ENCODE peak calls at places on chromosomes 1 and 21, in ten cellular contexts. S is body of pancreas, Y is HCT116, Q is stomach, U is GM12891, P is thyroid gland, G is GM12892, R is IMR-90, V is breast epithelium, T is suprapubic skin. O is an unnamed sample.

GRCh38 chr1:11147371-11147770 is 41.8 kb upstream of the ANGPTL7 start:
- DNase-seq in S (no peak), Y (no peak), Q (no peak), U (no peak), P (no peak), G (no peak), R (peak; percentile 34), V (no peak), T (no peak), O (no peak)

GRCh38 chr1:116737855-116738318 is 16.3 kb upstream of the CD2 start:
- DNase-seq in S (no peak), Y (no peak), Q (no peak), U (no peak), P (no peak), G (no peak), R (no peak), V (no peak), T (no peak), O (no peak)

GRCh38 chr1:10379676-10380075 is 19.2 kb upstream of the PGD start:
- DNase-seq in S (no peak), Y (no peak), Q (no peak), U (no peak), P (no peak), G (no peak), R (no peak), V (no peak), T (no peak), O (no peak)

GRCh38 chr21:45537111-45537745 is 5.0 kb downstream of the SLC19A1 start:
- DNase-seq in S (no peak), Y (no peak), Q (peak; percentile 25), U (no peak), P (peak; percentile 0), G (no peak), R (no peak), V (peak; percentile 48), T (peak; percentile 53), O (no peak)

GRCh38 chr1:115251340-115251748 is 86.7 kb downstream of the NGF start:
- DNase-seq in S (no peak), Y (no peak), Q (no peak), U (no peak), P (no peak), G (no peak), R (peak; percentile 82), V (no peak), T (no peak), O (no peak)

GRCh38 chr1:154627247-154628121 is 19.5 kb upstream of the ADAR start:
- DNase-seq in S (peak; percentile 94), Y (peak; percentile 82), Q (peak; percentile 92), U (peak; percentile 61), P (peak; percentile 90), G (peak; percentile 47), R (peak; percentile 88), V (peak; percentile 90), T (peak; percentile 94), O (peak; percentile 31)

GRCh38 chr1:42739753-42740700 is at the start of gene CLDN19:
- DNase-seq in S (no peak), Y (no peak), Q (no peak), U (no peak), P (no peak), G (no peak), R (no peak), V (no peak), T (no peak), O (no peak)

GRCh38 chr1:234118911-234119310 is 214.4 kb downstream of the SLC35F3 start:
- DNase-seq in S (no peak), Y (no peak), Q (no peak), U (no peak), P (no peak), G (no peak), R (no peak), V (no peak), T (no peak), O (no peak)

GRCh38 chr1:171814692-171815091 is 26.6 kb upstream of the DNM3 start:
- DNase-seq in S (no peak), Y (no peak), Q (no peak), U (no peak), P (peak; percentile 40), G (no peak), R (peak; percentile 39), V (no peak), T (no peak), O (no peak)

DNA sequence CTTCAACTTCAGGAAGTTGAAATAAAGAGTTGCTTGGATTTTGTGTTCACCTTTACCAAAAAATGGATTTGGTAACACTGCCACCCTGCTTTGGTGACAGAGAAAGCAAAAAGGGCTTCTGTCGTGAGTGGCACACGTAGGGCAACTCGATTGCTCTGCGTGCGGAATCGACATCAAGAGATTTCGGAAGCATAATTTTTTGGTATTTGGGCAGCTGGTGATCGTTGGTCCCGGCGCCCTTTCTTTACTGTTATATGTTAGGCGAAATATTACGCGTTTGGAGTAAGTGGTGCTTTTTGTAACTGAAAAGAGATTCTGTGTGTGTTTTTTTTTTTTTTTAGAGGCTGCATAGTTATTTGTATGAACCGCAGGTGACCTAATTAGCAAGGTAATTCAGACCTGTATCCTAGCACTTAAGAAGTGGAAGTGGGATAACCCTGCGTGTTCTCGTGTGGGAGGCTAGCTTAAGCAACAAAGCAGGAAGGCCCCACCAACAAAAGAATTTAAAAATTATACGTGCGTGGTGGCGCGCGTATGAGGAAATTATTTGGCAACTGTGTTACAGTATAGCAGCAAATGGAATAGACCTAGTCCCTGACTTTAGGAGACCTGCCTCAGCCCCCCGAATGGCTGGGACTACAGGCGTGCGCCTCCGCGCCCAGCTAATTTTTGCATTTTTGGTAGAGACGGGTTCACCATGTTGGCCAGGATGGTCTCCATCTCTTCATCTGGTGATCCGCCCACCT is at the start of gene RNU11:
- DNase-seq in S (peak; percentile 94), Y (peak; percentile 98), Q (peak; percentile 93), U (peak; percentile 51), P (peak; percentile 92), G (peak; percentile 53), R (peak; percentile 100), V (peak; percentile 93), T (peak; percentile 92), O (peak; percentile 60)
- TF ChIP-seq POLR2A in S (peak; percentile 99), Y (peak; percentile 100), Q (peak; percentile 100), U (peak; percentile 100), P (peak; percentile 99), G (peak; percentile 100), R (peak; percentile 100), V (peak; percentile 100), T (peak; percentile 100), O (peak; percentile 100)

GRCh38 chr1:225917536-225917935 is 6.5 kb downstream of the PYCR2 start:
- DNase-seq in S (no peak), Y (no peak), Q (no peak), U (no peak), P (no peak), G (no peak), R (peak; percentile 37), V (no peak), T (no peak), O (no peak)
- TF ChIP-seq POLR2A in S (no peak), Y (no peak), Q (no peak), U (no peak), P (no peak), G (no peak), R (no peak), V (no peak), T (no peak), O (no peak)

DNA sequence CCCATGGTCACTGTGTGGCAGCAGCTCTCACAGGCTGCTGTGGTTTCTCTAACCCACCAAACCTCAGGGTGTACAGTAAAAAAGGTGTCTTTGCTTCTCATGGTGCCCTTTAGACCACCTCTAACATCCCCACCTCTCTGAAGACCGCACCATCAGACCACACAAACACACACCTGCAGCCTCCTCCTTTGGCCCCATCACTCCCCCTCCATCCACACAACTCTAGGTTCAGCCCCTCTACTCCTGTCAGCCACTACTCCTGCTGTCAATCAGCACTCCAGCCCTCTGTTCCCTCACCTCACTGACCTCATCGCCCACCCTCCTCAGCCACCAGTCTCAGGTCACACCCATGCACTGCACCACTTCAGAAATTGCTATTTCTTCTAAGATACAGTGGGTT is 7.5 kb downstream of the ZNF692 start:
- DNase-seq in S (no peak), Y (no peak), Q (no peak), U (no peak), P (no peak), G (no peak), R (no peak), V (no peak), T (no peak), O (no peak)
- TF ChIP-seq POLR2A in S (no peak), Y (no peak), Q (no peak), U (no peak), P (no peak), G (no peak), R (no peak), V (no peak), T (no peak), O (no peak)

GRCh38 chr1:151512326-151512725 is 1.1 kb downstream of the CGN start:
- DNase-seq in S (no peak), Y (no peak), Q (no peak), U (no peak), P (peak; percentile 10), G (no peak), R (no peak), V (no peak), T (no peak), O (no peak)

GRCh38 chr1:151513626-151514101 is 2.5 kb downstream of the CGN start:
- DNase-seq in S (peak; percentile 90), Y (no peak), Q (peak; percentile 85), U (no peak), P (peak; percentile 49), G (no peak), R (peak; percentile 22), V (peak; percentile 59), T (no peak), O (no peak)

GRCh38 chr1:151511636-151512215 is 539 bp downstream of the CGN start:
- DNase-seq in S (peak; percentile 75), Y (no peak), Q (peak; percentile 65), U (no peak), P (peak; percentile 72), G (no peak), R (no peak), V (peak; percentile 75), T (no peak), O (no peak)

GRCh38 chr1:151514366-151514765 is 3.2 kb downstream of the CGN start:
- DNase-seq in S (peak; percentile 17), Y (no peak), Q (no peak), U (no peak), P (no peak), G (no peak), R (no peak), V (no peak), T (no peak), O (no peak)

DNA sequence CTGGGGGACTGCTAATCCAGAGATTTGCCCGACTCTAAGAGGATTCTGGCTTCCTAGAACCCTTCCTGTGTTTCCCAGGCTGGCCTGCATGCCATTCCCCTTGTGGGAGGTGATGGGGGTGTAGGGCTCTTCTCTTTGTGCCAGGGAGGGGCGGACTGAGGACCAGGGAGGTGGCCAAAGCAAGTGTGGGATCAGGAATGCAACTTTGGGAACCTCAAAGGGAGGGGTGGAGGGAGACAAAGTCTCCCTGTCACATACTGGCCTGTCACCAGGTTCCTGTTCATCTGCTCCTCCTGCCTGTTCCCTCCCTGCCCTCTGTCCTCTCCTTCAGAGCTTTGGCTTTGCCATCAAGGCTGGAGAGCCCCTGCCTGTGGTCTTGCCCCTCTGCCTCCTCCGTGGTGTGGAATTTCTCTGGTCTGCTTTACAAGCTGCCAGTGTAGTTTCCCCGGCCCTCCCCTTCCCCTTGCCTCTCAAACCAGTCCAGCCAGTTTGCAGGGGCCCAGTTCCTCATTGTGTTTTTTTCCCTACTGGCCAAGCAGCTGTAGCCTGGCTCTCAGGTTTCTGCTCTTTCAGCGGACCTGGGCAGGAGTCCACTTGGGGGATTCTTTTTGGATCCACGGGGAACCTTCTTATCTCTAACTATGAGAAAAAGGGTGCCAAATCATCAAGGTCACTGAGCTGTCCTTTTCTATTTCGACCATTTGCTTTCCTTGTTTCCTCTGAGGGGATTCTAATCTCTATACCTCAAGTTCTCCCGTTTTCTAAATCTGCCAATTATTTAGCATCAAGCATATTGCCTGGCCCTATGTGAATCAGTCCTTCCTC is 1.8 kb downstream of the CGN start:
- DNase-seq in S (peak; percentile 93), Y (no peak), Q (peak; percentile 90), U (no peak), P (peak; percentile 92), G (no peak), R (no peak), V (peak; percentile 86), T (no peak), O (no peak)
- TF ChIP-seq POLR2A in S (peak; percentile 80), Y (no peak), Q (no peak), U (no peak), P (peak; percentile 81), G (no peak), R (no peak), V (no peak), T (no peak), O (no peak)